ENCODE peak calls at places on chromosome 18, in six cellular contexts. C is cardiac muscle cell, H is stomach, U is adrenal gland, W is uterus, Q is Panc1. F is an unnamed sample. For H3K4me1, the result is how much of the 10 kb centered on the place peaks cover.

GRCh38 chr18:41395695-41396094 is 559.3 kb upstream of the PIK3C3 start:
- DNase-seq in C (peak), H (no peak), U (no peak), W (no peak), Q (no peak), F (no peak)

GRCh38 chr18:70044626-70045025 is 97.0 kb upstream of the CD226 start:
- DNase-seq in C (peak), H (no peak), U (no peak), W (no peak), Q (peak), F (no peak)

GRCh38 chr18:79753391-79753851 is 44.3 kb upstream of the KCNG2 start:
- DNase-seq in C (no peak), H (no peak), U (no peak), W (peak), Q (no peak), F (no peak)

GRCh38 chr18:27704721-27705361 is 472.1 kb downstream of the CDH2 start:
- DNase-seq in C (no peak), H (no peak), U (no peak), W (no peak), Q (no peak), F (no peak)

GRCh38 chr18:52829876-52830390 is 489.9 kb downstream of the DCC start:
- DNase-seq in C (no peak), H (no peak), U (no peak), W (no peak), Q (no peak), F (no peak)

GRCh38 chr18:75100832-75101630 is 107.9 kb downstream of the PTGR3 start:
- DNase-seq in C (peak), H (peak), U (no peak), W (no peak), Q (no peak), F (peak)

GRCh38 chr18:44036500-44036899 is 644.2 kb upstream of the SETBP1 start:
- DNase-seq in C (peak), H (peak), U (peak), W (no peak), Q (no peak), F (no peak)

GRCh38 chr18:63237486-63237885 is 82.1 kb downstream of the BCL2 start:
- DNase-seq in C (peak), H (no peak), U (no peak), W (peak), Q (no peak), F (no peak)

GRCh38 chr18:26386421-26386820 is 160.2 kb downstream of the TAF4B start:
- DNase-seq in C (peak), H (no peak), U (no peak), W (no peak), Q (no peak), F (no peak)

GRCh38 chr18:74139888-74140287 is 7.7 kb downstream of the FBXO15 start:
- DNase-seq in C (peak), H (no peak), U (no peak), W (no peak), Q (no peak), F (no peak)

GRCh38 chr18:55199291-55199963 is 240.2 kb upstream of the CCDC68 start:
- DNase-seq in C (peak), H (no peak), U (no peak), W (no peak), Q (no peak), F (no peak)

GRCh38 chr18:7684966-7685365 is 117.8 kb downstream of the PTPRM start:
- DNase-seq in C (no peak), H (no peak), U (no peak), W (no peak), Q (no peak), F (no peak)

GRCh38 chr18:27780061-27780740 is 396.7 kb downstream of the CDH2 start:
- DNase-seq in C (peak), H (no peak), U (no peak), W (no peak), Q (no peak), F (no peak)

GRCh38 chr18:58135806-58136331 is 91.8 kb downstream of the NEDD4L start:
- DNase-seq in C (peak), H (peak), U (peak), W (peak), Q (peak), F (peak)

GRCh38 chr18:55781481-55781957 is 193.5 kb upstream of the TCF4 start:
- DNase-seq in C (peak), H (no peak), U (peak), W (peak), Q (peak), F (peak)

GRCh38 chr18:32025744-32026143 is 7.1 kb downstream of the RNF125 start:
- DNase-seq in C (no peak), H (no peak), U (no peak), W (no peak), Q (no peak), F (no peak)
- H3K4me1 ChIP-seq in C (under half), H (under half), U (under half), W (under half), Q (under half), F (under half)

GRCh38 chr18:21264651-21265050 is 22.6 kb downstream of the GREB1L start:
- DNase-seq in C (peak), H (no peak), U (no peak), W (no peak), Q (no peak), F (no peak)
- H3K4me1 ChIP-seq in C (under half), H (under half), U (under half), W (under half), Q (under half), F (under half)

GRCh38 chr18:23838801-23839366 is 149.6 kb downstream of the LAMA3 start:
- DNase-seq in C (peak), H (no peak), U (no peak), W (no peak), Q (no peak), F (no peak)

GRCh38 chr18:23838233-23838632 is 149.0 kb downstream of the LAMA3 start:
- DNase-seq in C (peak), H (no peak), U (no peak), W (no peak), Q (no peak), F (no peak)

GRCh38 chr18:23844991-23845680 is 155.9 kb downstream of the LAMA3 start:
- DNase-seq in C (peak), H (no peak), U (no peak), W (no peak), Q (no peak), F (no peak)

GRCh38 chr18:23845988-23846630 is 156.9 kb downstream of the LAMA3 start:
- DNase-seq in C (no peak), H (no peak), U (no peak), W (no peak), Q (no peak), F (no peak)

GRCh38 chr18:23842305-23842704 is 153.1 kb downstream of the LAMA3 start:
- DNase-seq in C (no peak), H (no peak), U (no peak), W (no peak), Q (no peak), F (no peak)
- H3K4me1 ChIP-seq in C (under half), H (under half), U (under half), W (under half), Q (under half), F (under half)

DNA sequence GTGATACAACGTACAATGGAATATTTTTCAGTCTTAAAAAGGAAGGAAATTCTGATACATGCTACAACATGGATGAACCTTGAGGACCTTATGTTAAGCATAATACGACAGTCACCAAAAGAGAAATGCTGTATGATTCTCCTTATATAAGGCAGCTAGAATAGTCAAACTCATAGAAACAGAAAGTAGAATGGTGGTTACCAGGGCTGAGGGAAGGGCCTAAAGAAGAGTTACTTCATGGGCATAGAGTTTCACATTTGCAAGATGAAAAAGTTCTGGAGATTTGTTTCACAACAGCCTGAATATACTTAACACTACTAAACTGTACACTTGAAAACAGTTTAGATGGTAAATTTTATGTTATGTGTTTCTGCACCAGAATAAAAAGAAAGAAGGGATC is 113.3 kb downstream of the GALNT1 start:
- DNase-seq in C (no peak), H (no peak), U (no peak), W (no peak), Q (no peak), F (no peak)
- H3K4me1 ChIP-seq in C (under half), H (under half), U (under half), W (under half), Q (under half), F (under half)